ENCODE peak calls at places on chromosomes 13 and 19, in seven cellular contexts. O, C, D, Z, B, F and R are unnamed samples.

GRCh38 chr19:40219721-40220276 is 1.6 kb upstream of the TTC9B start:
- DNase-seq in Z (peak), D (peak), B (no peak), C (no peak), F (peak), O (no peak), R (no peak)

GRCh38 chr13:31175847-31176536 is 14.3 kb upstream of the HSPH1 start:
- DNase-seq in Z (no peak), O (no peak), F (no peak), C (no peak), D (no peak), B (no peak), R (no peak)

GRCh38 chr19:37059142-37059541 is 19.1 kb upstream of the ZNF420 start:
- DNase-seq in O (no peak), C (no peak), D (no peak), Z (no peak), B (no peak), F (no peak), R (no peak)

GRCh38 chr13:110044521-110045200 is 258.3 kb upstream of the IRS2 start:
- DNase-seq in B (no peak), Z (no peak), C (no peak), F (no peak), D (peak), O (no peak), R (no peak)

GRCh38 chr13:93259527-93260080 is 33.0 kb downstream of the GPC6 start:
- DNase-seq in C (no peak), Z (no peak), D (peak), O (no peak), F (no peak), B (no peak), R (no peak)

GRCh38 chr13:46160474-46161066 is 21.4 kb downstream of the LCP1 start:
- DNase-seq in B (peak), Z (peak), D (peak), C (peak), F (peak), O (no peak), R (no peak)

GRCh38 chr13:77907653-77908341 is 10.8 kb downstream of the EDNRB start:
- DNase-seq in B (no peak), F (peak), O (no peak), D (no peak), C (no peak), Z (no peak), R (peak)

GRCh38 chr19:18419195-18419698 is at the start of gene SSBP4:
- DNase-seq in B (peak), C (peak), D (peak), Z (peak), O (peak), F (peak), R (peak)

GRCh38 chr19:16457195-16457953 is 14.4 kb downstream of the EPS15L1 start:
- DNase-seq in O (no peak), F (peak), B (no peak), C (no peak), D (peak), Z (no peak), R (peak)

GRCh38 chr19:5144545-5145179 is 175.7 kb downstream of the KDM4B start:
- DNase-seq in B (no peak), O (no peak), C (no peak), D (no peak), F (no peak), Z (no peak), R (no peak)